ENCODE peak calls at places on chromosomes 7 and 10, in four cellular contexts. One of them, this sample, is unnamed.

GRCh38 chr10:71548494-71548846 is 151.8 kb downstream of the CDH23 start:
- DNase-seq in Peyer's patch: no peak
- DNase-seq in left ventricle myocardium inferior: no peak
- DNase-seq in fibroblast of lung: no peak
- DNase-seq in this sample: no peak

GRCh38 chr10:101038486-101038885 is 7.5 kb downstream of the SFXN3 start:
- DNase-seq in fibroblast of lung: no peak
- DNase-seq in left ventricle myocardium inferior: no peak
- DNase-seq in Peyer's patch: no peak
- DNase-seq in this sample: no peak

GRCh38 chr10:124708922-124709520 is 35.2 kb downstream of the FAM53B start:
- DNase-seq in left ventricle myocardium inferior: no peak
- DNase-seq in Peyer's patch: no peak
- DNase-seq in fibroblast of lung: no peak
- DNase-seq in this sample: no peak

GRCh38 chr7:16648551-16648950 is 2.6 kb downstream of the BZW2 start:
- DNase-seq in Peyer's patch: no peak
- DNase-seq in left ventricle myocardium inferior: no peak
- DNase-seq in fibroblast of lung: no peak
- DNase-seq in this sample: no peak

GRCh38 chr7:36707922-36708321 is 16.4 kb downstream of the AOAH start:
- DNase-seq in left ventricle myocardium inferior: no peak
- DNase-seq in fibroblast of lung: no peak
- DNase-seq in Peyer's patch: no peak
- DNase-seq in this sample: no peak

GRCh38 chr7:30238721-30239441 is 45.5 kb upstream of the ZNRF2 start:
- DNase-seq in left ventricle myocardium inferior: peak; percentile 44
- DNase-seq in fibroblast of lung: peak; percentile 46
- DNase-seq in Peyer's patch: no peak
- DNase-seq in this sample: no peak

GRCh38 chr7:101558742-101559325 is 70.3 kb downstream of the MYL10 start:
- DNase-seq in left ventricle myocardium inferior: no peak
- DNase-seq in Peyer's patch: peak; percentile 41
- DNase-seq in fibroblast of lung: no peak
- DNase-seq in this sample: no peak

GRCh38 chr10:117967149-117967548 is 79.6 kb downstream of the RAB11FIP2 start:
- DNase-seq in Peyer's patch: no peak
- DNase-seq in left ventricle myocardium inferior: no peak
- DNase-seq in fibroblast of lung: no peak
- DNase-seq in this sample: no peak

GRCh38 chr7:33873981-33874750 is 31.2 kb upstream of the BMPER start:
- DNase-seq in fibroblast of lung: peak; percentile 49
- DNase-seq in Peyer's patch: no peak
- DNase-seq in left ventricle myocardium inferior: no peak
- DNase-seq in this sample: no peak

GRCh38 chr7:102874166-102874829 is 38.5 kb upstream of the LRRC17 start:
- DNase-seq in left ventricle myocardium inferior: no peak
- DNase-seq in fibroblast of lung: peak; percentile 89
- DNase-seq in Peyer's patch: no peak
- DNase-seq in this sample: peak; percentile 74

GRCh38 chr10:132395704-132396494 is 1.1 kb upstream of the PWWP2B start:
- DNase-seq in Peyer's patch: peak; percentile 86
- DNase-seq in fibroblast of lung: peak; percentile 40
- DNase-seq in left ventricle myocardium inferior: peak; percentile 87
- DNase-seq in this sample: no peak

GRCh38 chr10:123995461-123996131 is 97.8 kb downstream of the CHST15 start:
- DNase-seq in left ventricle myocardium inferior: peak; percentile 31
- DNase-seq in Peyer's patch: peak; percentile 80
- DNase-seq in fibroblast of lung: peak; percentile 93
- DNase-seq in this sample: peak; percentile 55

GRCh38 chr10:11609492-11610093 is 1.9 kb downstream of the USP6NL start:
- DNase-seq in left ventricle myocardium inferior: no peak
- DNase-seq in fibroblast of lung: peak; percentile 19
- DNase-seq in Peyer's patch: no peak
- DNase-seq in this sample: no peak

GRCh38 chr10:78672898-78673297 is 395.9 kb upstream of the ZMIZ1 start:
- DNase-seq in fibroblast of lung: peak; percentile 37
- DNase-seq in left ventricle myocardium inferior: no peak
- DNase-seq in Peyer's patch: no peak
- DNase-seq in this sample: peak; percentile 16

GRCh38 chr7:128191136-128191844 is 49.8 kb upstream of the LEP start:
- DNase-seq in Peyer's patch: peak; percentile 31
- DNase-seq in left ventricle myocardium inferior: no peak
- DNase-seq in fibroblast of lung: no peak
- DNase-seq in this sample: no peak

GRCh38 chr10:100567249-100567648 is 31.5 kb downstream of the HIF1AN start:
- DNase-seq in left ventricle myocardium inferior: no peak
- DNase-seq in Peyer's patch: peak; percentile 37
- DNase-seq in fibroblast of lung: no peak
- DNase-seq in this sample: no peak

GRCh38 chr7:45219130-45219529 is 61.5 kb downstream of the RAMP3 start:
- DNase-seq in left ventricle myocardium inferior: no peak
- DNase-seq in Peyer's patch: no peak
- DNase-seq in fibroblast of lung: no peak
- DNase-seq in this sample: no peak

GRCh38 chr7:156895024-156895780 is 2.2 kb upstream of the LMBR1 start:
- DNase-seq in left ventricle myocardium inferior: no peak
- DNase-seq in Peyer's patch: no peak
- DNase-seq in fibroblast of lung: no peak
- DNase-seq in this sample: no peak

GRCh38 chr10:33484787-33485186 is 150.3 kb upstream of the NRP1 start:
- DNase-seq in Peyer's patch: no peak
- DNase-seq in left ventricle myocardium inferior: no peak
- DNase-seq in fibroblast of lung: peak; percentile 82
- DNase-seq in this sample: no peak

GRCh38 chr10:129483427-129484010 is 16.5 kb downstream of the MGMT start:
- DNase-seq in Peyer's patch: no peak
- DNase-seq in left ventricle myocardium inferior: no peak
- DNase-seq in fibroblast of lung: peak; percentile 8
- DNase-seq in this sample: no peak

GRCh38 chr10:115141254-115141653 is 48.1 kb downstream of the ATRNL1 start:
- DNase-seq in Peyer's patch: no peak
- DNase-seq in fibroblast of lung: peak; percentile 48
- DNase-seq in left ventricle myocardium inferior: no peak
- DNase-seq in this sample: no peak

GRCh38 chr7:90213521-90213920 is 2.0 kb downstream of the STEAP2 start:
- DNase-seq in fibroblast of lung: no peak
- DNase-seq in left ventricle myocardium inferior: no peak
- DNase-seq in Peyer's patch: no peak
- DNase-seq in this sample: no peak

GRCh38 chr10:53699231-53699630 is 926.6 kb upstream of the MBL2 start:
- DNase-seq in left ventricle myocardium inferior: no peak
- DNase-seq in fibroblast of lung: no peak
- DNase-seq in Peyer's patch: no peak
- DNase-seq in this sample: no peak
- H3K27ac ChIP-seq in left ventricle myocardium inferior: no peak overlapping the region
- H3K27ac ChIP-seq in fibroblast of lung: no peak overlapping the region
- H3K27ac ChIP-seq in Peyer's patch: no peak overlapping the region
- H3K27ac ChIP-seq in this sample: no peak overlapping the region

GRCh38 chr7:95191793-95192192 is 132.5 kb downstream of the PON1 start:
- DNase-seq in left ventricle myocardium inferior: no peak
- DNase-seq in Peyer's patch: no peak
- DNase-seq in fibroblast of lung: no peak
- DNase-seq in this sample: no peak

GRCh38 chr7:95190515-95190914 is 133.8 kb downstream of the PON1 start:
- DNase-seq in fibroblast of lung: no peak
- DNase-seq in Peyer's patch: no peak
- DNase-seq in left ventricle myocardium inferior: no peak
- DNase-seq in this sample: no peak
- TF ChIP-seq CTCF in fibroblast of lung: no peak
- TF ChIP-seq CTCF in Peyer's patch: no peak
- TF ChIP-seq CTCF in left ventricle myocardium inferior: no peak
- TF ChIP-seq CTCF in this sample: peak; percentile 31

GRCh38 chr7:65001291-65001814 is 5.1 kb downstream of the ERV3-1 start:
- DNase-seq in left ventricle myocardium inferior: no peak
- DNase-seq in Peyer's patch: no peak
- DNase-seq in fibroblast of lung: no peak
- DNase-seq in this sample: no peak

GRCh38 chr7:64997164-64997908 is 6.5 kb upstream of the ZNF117 start:
- DNase-seq in left ventricle myocardium inferior: no peak
- DNase-seq in fibroblast of lung: no peak
- DNase-seq in Peyer's patch: no peak
- DNase-seq in this sample: no peak

GRCh38 chr7:64997927-64998391 is 7.1 kb upstream of the ZNF117 start:
- DNase-seq in fibroblast of lung: peak; percentile 26
- DNase-seq in Peyer's patch: no peak
- DNase-seq in left ventricle myocardium inferior: no peak
- DNase-seq in this sample: no peak

GRCh38 chr7:64998865-64999164 is 7.7 kb downstream of the ERV3-1 start:
- DNase-seq in Peyer's patch: no peak
- DNase-seq in fibroblast of lung: no peak
- DNase-seq in left ventricle myocardium inferior: no peak
- DNase-seq in this sample: no peak

DNA sequence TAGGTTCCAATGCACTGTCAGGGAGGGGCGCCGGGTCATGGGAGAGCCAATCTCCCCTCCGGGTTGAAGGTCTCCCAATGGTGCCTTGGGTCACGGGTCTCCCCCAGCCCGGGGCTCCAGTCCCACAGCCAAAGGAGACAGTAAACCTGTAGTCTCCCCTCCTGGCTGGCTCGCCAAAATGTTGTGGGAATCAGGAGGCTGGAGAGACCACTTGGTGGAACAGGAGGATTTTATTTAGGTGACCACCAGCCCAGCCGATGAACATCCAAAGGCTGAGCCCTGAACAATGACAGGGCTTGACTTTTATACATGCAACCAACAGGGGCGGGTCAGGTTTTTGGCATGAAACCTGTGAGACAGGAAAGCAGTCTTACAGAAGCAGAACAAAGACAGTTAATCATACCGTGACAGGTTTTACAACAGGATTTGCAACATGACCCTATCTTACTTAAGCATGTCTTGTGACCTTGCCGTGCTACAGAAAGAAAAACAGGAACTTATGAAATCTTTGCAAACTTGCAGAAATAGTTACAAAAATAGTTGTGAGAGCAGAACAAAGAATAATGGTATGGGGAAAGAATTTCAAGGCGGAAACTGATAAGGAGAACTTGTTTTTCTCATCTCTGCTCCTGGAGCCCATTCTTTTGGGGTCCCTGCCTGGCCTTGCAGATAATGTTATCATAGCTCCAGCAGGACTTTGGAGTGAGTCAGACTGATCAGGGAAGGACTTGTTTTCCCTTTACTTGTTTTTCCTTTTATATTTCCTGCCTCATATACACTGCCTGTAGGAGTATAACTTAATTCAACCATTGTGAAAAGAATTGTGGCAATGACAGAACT is 7.1 kb downstream of the ERV3-1 start:
- DNase-seq in fibroblast of lung: peak; percentile 57
- DNase-seq in left ventricle myocardium inferior: no peak
- DNase-seq in Peyer's patch: no peak
- DNase-seq in this sample: no peak
- H3K9me3 ChIP-seq in fibroblast of lung: no peaks in the 10 kb centered on the region
- H3K9me3 ChIP-seq in left ventricle myocardium inferior: peaks cover 49% of the 10 kb centered on the region
- H3K9me3 ChIP-seq in Peyer's patch: peaks cover 23% of the 10 kb centered on the region
- H3K9me3 ChIP-seq in this sample: peaks cover 69% of the 10 kb centered on the region

DNA sequence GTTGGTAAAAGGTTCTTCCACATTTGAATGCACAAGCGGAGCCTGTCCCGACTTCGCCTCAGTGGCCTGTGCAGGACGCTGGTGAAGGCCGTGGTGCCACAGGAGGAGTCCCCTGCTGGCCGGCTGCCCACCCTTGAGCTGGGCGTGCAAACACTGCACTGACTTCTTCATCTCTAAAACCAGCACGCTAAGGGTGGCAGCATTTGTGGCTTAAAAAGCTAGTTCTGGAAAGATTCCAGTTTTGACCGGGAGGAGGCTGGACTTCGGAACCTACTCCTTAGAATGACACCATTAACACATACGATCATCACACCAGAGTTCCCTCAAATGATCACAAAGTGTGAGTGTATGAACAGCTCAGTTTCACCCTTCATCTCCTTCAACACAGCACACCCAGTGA is 102.4 kb downstream of the SMURF1 start:
- DNase-seq in left ventricle myocardium inferior: no peak
- DNase-seq in fibroblast of lung: no peak
- DNase-seq in Peyer's patch: peak; percentile 53
- DNase-seq in this sample: no peak
- H3K27ac ChIP-seq in left ventricle myocardium inferior: peak overlapping the region; percentile 77
- H3K27ac ChIP-seq in fibroblast of lung: no peak overlapping the region
- H3K27ac ChIP-seq in Peyer's patch: peak overlapping the region; percentile 69
- H3K27ac ChIP-seq in this sample: no peak overlapping the region

This sample was measured in AG04450.